ENCODE peak calls at places on chromosomes 12 and 14, in five cellular contexts. One of them, this sample, is unnamed.

GRCh38 chr12:2548095-2548494 is 246.7 kb upstream of the FKBP4 start:
- DNase-seq in sciatic nerve: no peak
- DNase-seq in WTC11: no peak
- DNase-seq in NCI-H1048: no peak
- DNase-seq in stimulated activated CD4-positive, alpha-beta T cell treated with anti-CD3 and anti-CD28 coated beads, Interleukin-1b, Interleukin-23, amount 100 ng/mL, for 4 hours: no peak
- DNase-seq in this sample: no peak

GRCh38 chr12:33546004-33546403 is 106.4 kb upstream of the SYT10 start:
- DNase-seq in sciatic nerve: no peak
- DNase-seq in WTC11: no peak
- DNase-seq in NCI-H1048: no peak
- DNase-seq in stimulated activated CD4-positive, alpha-beta T cell treated with anti-CD3 and anti-CD28 coated beads, Interleukin-1b, Interleukin-23, amount 100 ng/mL, for 4 hours: no peak
- DNase-seq in this sample: no peak

GRCh38 chr14:65075628-65076325 is 26.5 kb downstream of the MAX start:
- DNase-seq in sciatic nerve: peak; percentile 73
- DNase-seq in WTC11: no peak
- DNase-seq in NCI-H1048: no peak
- DNase-seq in stimulated activated CD4-positive, alpha-beta T cell treated with anti-CD3 and anti-CD28 coated beads, Interleukin-1b, Interleukin-23, amount 100 ng/mL, for 4 hours: no peak
- DNase-seq in this sample: no peak

GRCh38 chr12:8899835-8900234 is 14.5 kb upstream of the PHC1 start:
- DNase-seq in sciatic nerve: no peak
- DNase-seq in WTC11: no peak
- DNase-seq in NCI-H1048: no peak
- DNase-seq in stimulated activated CD4-positive, alpha-beta T cell treated with anti-CD3 and anti-CD28 coated beads, Interleukin-1b, Interleukin-23, amount 100 ng/mL, for 4 hours: no peak
- DNase-seq in this sample: no peak

GRCh38 chr14:62431496-62431895 is 613.8 kb downstream of the KCNH5 start:
- DNase-seq in sciatic nerve: no peak
- DNase-seq in WTC11: no peak
- DNase-seq in NCI-H1048: no peak
- DNase-seq in stimulated activated CD4-positive, alpha-beta T cell treated with anti-CD3 and anti-CD28 coated beads, Interleukin-1b, Interleukin-23, amount 100 ng/mL, for 4 hours: no peak
- DNase-seq in this sample: no peak

GRCh38 chr12:79689477-79690155 is 1.1 kb downstream of the PAWR start:
- DNase-seq in sciatic nerve: peak; percentile 67
- DNase-seq in WTC11: peak; percentile 49
- DNase-seq in NCI-H1048: no peak
- DNase-seq in stimulated activated CD4-positive, alpha-beta T cell treated with anti-CD3 and anti-CD28 coated beads, Interleukin-1b, Interleukin-23, amount 100 ng/mL, for 4 hours: no peak
- DNase-seq in this sample: peak; percentile 71

GRCh38 chr14:58941666-58942065 is 246.8 kb upstream of the DAAM1 start:
- DNase-seq in sciatic nerve: no peak
- DNase-seq in WTC11: no peak
- DNase-seq in NCI-H1048: no peak
- DNase-seq in stimulated activated CD4-positive, alpha-beta T cell treated with anti-CD3 and anti-CD28 coated beads, Interleukin-1b, Interleukin-23, amount 100 ng/mL, for 4 hours: no peak
- DNase-seq in this sample: no peak

GRCh38 chr14:25841226-25841625 is 756.6 kb downstream of the NOVA1 start:
- DNase-seq in sciatic nerve: no peak
- DNase-seq in WTC11: no peak
- DNase-seq in NCI-H1048: no peak
- DNase-seq in stimulated activated CD4-positive, alpha-beta T cell treated with anti-CD3 and anti-CD28 coated beads, Interleukin-1b, Interleukin-23, amount 100 ng/mL, for 4 hours: no peak
- DNase-seq in this sample: no peak

GRCh38 chr12:9349888-9350885 is 142.0 kb upstream of the PZP start:
- DNase-seq in sciatic nerve: no peak
- DNase-seq in WTC11: no peak
- DNase-seq in NCI-H1048: no peak
- DNase-seq in stimulated activated CD4-positive, alpha-beta T cell treated with anti-CD3 and anti-CD28 coated beads, Interleukin-1b, Interleukin-23, amount 100 ng/mL, for 4 hours: no peak
- DNase-seq in this sample: no peak